ENCODE peak calls at places on chromosomes 13 and 19, in nine cellular contexts. B is IMR-90; N is cardiac muscle cell; V is uterus; J is hepatocyte; Z is brain microvascular endothelial cell; U is naive thymus-derived CD4-positive, alpha-beta T cell; P is substantia nigra; C is heart right ventricle. L is an unnamed sample.

GRCh38 chr13:27822258-27822872 is 30.1 kb downstream of the GSX1 start:
- DNase-seq in U (no peak), V (no peak), Z (no peak), N (no peak), J (no peak), C (no peak), B (no peak), P (no peak), L (no peak)

GRCh38 chr19:39916236-39916635 is 18.2 kb downstream of the FCGBP start:
- DNase-seq in U (no peak), B (no peak), V (no peak), C (no peak), J (no peak), N (no peak), P (no peak), Z (no peak), L (no peak)

GRCh38 chr13:29465741-29466293 is 129.7 kb downstream of the SLC7A1 start:
- DNase-seq in Z (peak), P (no peak), N (peak), J (peak), V (peak), C (peak), B (peak), U (no peak), L (peak)

GRCh38 chr19:8135946-8136618 is 13.3 kb downstream of the FBN3 start:
- DNase-seq in Z (no peak), C (no peak), N (no peak), J (no peak), P (no peak), U (no peak), B (no peak), V (no peak), L (no peak)

GRCh38 chr19:7850975-7851622 is 21.1 kb downstream of the EVI5L start:
- DNase-seq in J (no peak), P (no peak), C (no peak), U (no peak), B (no peak), N (no peak), V (no peak), Z (no peak), L (no peak)

GRCh38 chr19:47445937-47446402 is 25.7 kb downstream of the SLC8A2 start:
- DNase-seq in P (no peak), V (peak), N (peak), Z (no peak), C (no peak), B (no peak), J (peak), U (peak), L (no peak)

GRCh38 chr19:2270572-2271515 is 11.1 kb downstream of the PEAK3 start:
- DNase-seq in U (peak), N (peak), C (peak), P (peak), J (peak), Z (peak), B (peak), V (peak), L (peak)

GRCh38 chr13:30341815-30342570 is 34.6 kb upstream of the KATNAL1 start:
- DNase-seq in P (peak), B (peak), C (peak), N (peak), Z (peak), U (no peak), V (peak), J (peak), L (peak)

GRCh38 chr13:65036999-65037398 is 2193.1 kb downstream of the PCDH9 start:
- DNase-seq in Z (no peak), N (no peak), B (no peak), C (no peak), J (no peak), V (no peak), P (no peak), U (no peak), L (no peak)

GRCh38 chr13:25267715-25268114 is 19.6 kb downstream of the MTMR6 start:
- DNase-seq in U (no peak), J (no peak), P (no peak), V (no peak), C (no peak), N (peak), Z (no peak), B (peak), L (no peak)

GRCh38 chr19:14542721-14543328 is 13.4 kb downstream of the TECR start:
- DNase-seq in C (no peak), J (peak), P (no peak), U (no peak), Z (no peak), V (no peak), N (peak), B (no peak), L (no peak)

GRCh38 chr19:2113436-2114211 is 16.9 kb downstream of the IZUMO4 start:
- DNase-seq in U (no peak), P (no peak), B (no peak), J (no peak), V (no peak), N (no peak), C (no peak), Z (peak), L (no peak)

GRCh38 chr19:35199481-35199880 is 29.1 kb downstream of the FAM187B start:
- DNase-seq in V (no peak), U (no peak), B (no peak), P (no peak), Z (no peak), C (no peak), J (no peak), N (no peak), L (no peak)

GRCh38 chr13:46685006-46685730 is 111.8 kb downstream of the ESD start:
- DNase-seq in V (no peak), J (no peak), B (no peak), U (no peak), P (no peak), N (no peak), C (no peak), Z (no peak), L (no peak)
- H3K27ac ChIP-seq in V (peak), J (peak), B (no peak), U (no peak), P (no peak), N (peak), C (no peak), Z (no peak), L (peak)

DNA sequence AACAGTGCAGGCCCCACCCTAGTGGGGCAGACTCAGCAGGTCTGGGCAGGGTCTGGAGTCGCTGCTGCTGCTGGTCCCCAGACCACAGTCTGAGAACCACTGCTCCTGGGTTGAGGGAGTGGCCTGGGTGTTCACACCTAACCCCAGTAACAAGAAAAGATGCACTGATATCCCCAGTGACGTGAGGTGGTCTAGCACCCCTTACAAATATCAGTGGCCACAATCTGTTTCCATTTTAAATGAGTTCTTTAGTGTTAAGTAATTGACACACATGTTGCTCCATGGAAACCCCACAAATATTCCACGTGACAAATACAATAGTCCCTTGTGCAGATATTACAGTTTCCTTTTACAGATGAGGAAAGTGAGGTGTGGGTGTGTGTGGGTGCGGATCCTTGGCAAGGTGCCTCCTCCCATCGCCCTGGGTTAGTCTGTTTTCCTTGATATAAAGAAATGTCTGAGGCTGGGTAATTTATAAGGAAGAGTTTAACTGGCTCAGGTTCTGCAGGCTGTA is 96.3 kb upstream of the GPR183 start:
- DNase-seq in N (no peak), U (no peak), Z (no peak), V (no peak), J (no peak), B (no peak), C (no peak), P (no peak), L (no peak)
- H3K27ac ChIP-seq in N (no peak), U (peak), Z (no peak), V (no peak), J (no peak), B (no peak), C (no peak), P (no peak), L (no peak)

GRCh38 chr19:51786651-51787494 is 8.1 kb upstream of the FPR3 start:
- DNase-seq in J (no peak), Z (no peak), B (no peak), U (no peak), N (no peak), V (no peak), P (no peak), C (no peak), L (no peak)

GRCh38 chr19:51784109-51784785 is 10.7 kb upstream of the FPR3 start:
- DNase-seq in U (no peak), J (no peak), N (no peak), V (no peak), B (no peak), P (no peak), C (no peak), Z (no peak), L (no peak)

GRCh38 chr19:51783373-51783772 is 11.6 kb upstream of the FPR3 start:
- DNase-seq in C (no peak), P (no peak), B (no peak), Z (peak), U (no peak), J (no peak), N (peak), V (no peak), L (no peak)

GRCh38 chr19:51788029-51788428 is 6.9 kb upstream of the FPR3 start:
- DNase-seq in Z (no peak), B (no peak), J (no peak), N (no peak), U (no peak), P (no peak), C (no peak), V (no peak), L (no peak)

DNA sequence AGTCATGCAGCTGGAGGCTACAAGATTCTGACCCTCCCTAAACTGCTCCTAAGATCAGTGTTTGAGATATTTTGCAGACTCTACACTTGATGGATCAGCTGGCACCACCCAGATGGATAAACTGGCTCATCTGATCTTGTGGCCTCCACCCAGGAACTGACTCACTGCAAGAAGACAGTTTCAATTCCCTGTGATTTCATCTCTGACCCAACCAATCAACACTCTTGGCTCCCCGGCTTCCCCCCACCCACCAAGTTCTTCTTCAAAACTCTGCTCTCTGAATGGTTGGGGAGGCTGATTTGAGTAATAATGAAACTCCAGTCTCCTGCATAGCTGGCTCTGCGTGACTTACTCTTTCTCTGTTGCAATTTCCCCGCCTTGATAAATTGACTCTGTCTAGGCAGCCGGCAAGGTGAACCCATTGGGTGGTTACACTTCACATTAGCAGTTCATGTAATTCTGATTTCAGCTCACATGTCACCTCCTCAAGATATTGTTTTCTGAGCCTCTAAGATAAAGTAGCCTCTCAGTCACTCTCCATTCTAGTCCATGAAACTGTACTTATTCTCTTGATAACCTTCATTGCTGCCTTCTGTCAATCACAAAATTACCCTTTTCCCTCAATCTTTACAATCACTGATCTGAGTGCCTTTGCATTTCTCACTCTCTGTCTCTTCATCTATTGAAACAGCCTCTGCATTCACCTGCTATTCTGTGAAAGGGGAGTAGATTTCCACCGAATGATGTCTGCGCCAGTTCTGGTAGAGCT is 9.9 kb upstream of the FPR3 start:
- DNase-seq in B (no peak), V (peak), C (peak), J (no peak), N (peak), P (no peak), Z (peak), U (peak), L (peak)
- H3K27ac ChIP-seq in B (no peak), V (peak), C (no peak), J (no peak), N (no peak), P (no peak), Z (no peak), U (no peak), L (peak)

DNA sequence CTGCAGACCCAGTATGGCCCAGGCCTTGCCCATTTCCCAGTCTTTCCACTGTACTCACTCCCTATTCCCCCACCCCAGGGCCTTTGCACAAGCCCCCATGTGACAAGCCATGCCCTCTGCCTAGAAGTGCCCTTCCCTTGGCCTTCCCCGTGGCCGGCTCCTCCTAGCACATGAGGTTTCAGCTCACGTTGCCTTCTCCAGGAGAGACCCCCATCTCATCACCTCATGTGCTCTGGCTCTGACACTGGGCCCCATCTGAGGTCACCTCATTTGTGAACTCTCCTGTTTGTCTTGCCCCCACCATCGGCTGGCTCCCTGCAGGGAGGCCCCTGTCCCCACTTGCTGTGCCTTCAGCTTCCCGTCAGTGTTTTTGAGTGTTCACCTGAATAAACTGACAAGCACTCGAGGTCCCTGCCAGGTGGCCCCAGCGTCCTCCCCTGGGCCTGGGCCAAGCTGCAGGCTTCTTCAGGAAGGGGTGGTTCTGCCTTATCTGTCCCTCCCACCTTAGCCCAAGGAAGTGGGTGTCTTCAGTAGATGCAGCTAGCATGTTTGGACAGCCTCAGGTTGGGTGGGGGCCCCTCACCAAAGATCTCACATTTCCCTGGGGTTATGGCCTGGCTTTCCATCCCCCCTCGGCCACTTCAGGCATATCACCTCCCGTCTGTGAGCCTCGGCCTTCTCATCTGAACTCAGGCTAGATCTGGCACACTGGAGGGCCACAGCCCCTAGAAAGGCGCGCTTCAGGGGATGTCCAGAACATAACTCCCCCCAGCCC is 3.8 kb upstream of the SLC25A42 start:
- DNase-seq in V (no peak), N (no peak), U (no peak), P (no peak), J (no peak), Z (no peak), C (no peak), B (no peak), L (no peak)
- H3K27ac ChIP-seq in V (no peak), N (peak), U (no peak), P (no peak), J (no peak), Z (no peak), C (no peak), B (no peak), L (peak)

GRCh38 chr13:49125964-49126363 is 94.2 kb upstream of the MLNR start:
- DNase-seq in J (no peak), U (no peak), B (no peak), P (no peak), C (no peak), Z (no peak), V (no peak), N (no peak), L (no peak)

DNA sequence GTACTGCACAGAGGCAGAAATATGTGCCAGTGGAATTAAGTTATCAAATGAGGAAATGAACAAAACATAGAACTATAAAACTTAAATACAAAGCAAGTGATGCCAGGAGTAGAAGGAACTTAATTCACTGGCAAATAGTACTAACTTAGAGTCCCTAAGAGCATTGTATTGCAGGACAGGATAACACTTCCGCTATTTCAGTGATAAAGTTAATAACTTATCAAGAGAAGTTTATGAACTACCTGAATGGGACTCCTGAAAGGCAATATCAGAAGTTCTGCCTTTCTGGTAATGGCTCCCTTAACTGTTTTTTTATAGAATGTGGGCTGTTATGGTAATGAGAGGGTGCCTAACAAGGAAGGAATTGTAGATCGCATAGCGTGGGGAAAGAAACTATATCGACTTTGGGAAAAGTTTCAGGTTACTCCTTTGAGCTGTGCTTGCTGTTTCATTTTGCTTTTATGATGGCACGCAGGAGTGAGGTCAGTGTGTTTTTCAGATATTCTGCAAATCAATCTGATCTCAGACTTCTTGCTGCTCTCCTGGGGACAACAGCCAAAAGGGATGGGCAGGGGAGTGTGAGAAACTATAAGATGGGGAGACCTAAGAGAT is 95.3 kb upstream of the MLNR start:
- DNase-seq in C (no peak), J (no peak), V (no peak), P (no peak), N (no peak), U (no peak), Z (no peak), B (no peak), L (no peak)
- H3K27ac ChIP-seq in C (no peak), J (no peak), V (peak), P (no peak), N (no peak), U (no peak), Z (no peak), B (no peak), L (no peak)

GRCh38 chr13:19596960-19597361 is 35.6 kb upstream of the TPTE2 start:
- DNase-seq in N (peak), B (peak), Z (no peak), V (no peak), J (peak), P (no peak), C (no peak), U (no peak), L (no peak)
- H3K27ac ChIP-seq in N (no peak), B (no peak), Z (no peak), V (no peak), J (no peak), P (no peak), C (no peak), U (no peak), L (no peak)

DNA sequence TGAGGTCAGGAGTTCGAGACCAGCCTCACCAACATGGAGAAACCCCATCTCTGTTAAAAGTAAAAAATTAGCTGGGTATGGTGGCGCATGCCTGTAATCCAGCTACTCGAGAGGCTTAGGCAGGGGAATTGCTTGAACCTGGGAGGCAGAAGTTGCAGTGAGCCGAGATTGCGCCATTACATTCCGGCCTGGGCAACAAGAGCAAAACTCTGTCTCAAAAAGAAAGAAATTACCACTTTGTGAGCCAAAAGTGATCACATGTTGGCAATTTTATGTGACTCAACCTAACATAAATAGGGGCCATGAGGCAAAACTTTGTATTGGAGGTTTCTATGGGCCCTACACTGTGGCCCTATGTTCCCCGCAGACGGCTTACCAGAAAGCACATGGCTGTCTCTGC is 72.2 kb downstream of the MAP4K1 start:
- DNase-seq in N (peak), P (no peak), B (no peak), V (no peak), U (no peak), Z (no peak), C (no peak), J (no peak), L (no peak)
- H3K27ac ChIP-seq in N (no peak), P (no peak), B (no peak), V (no peak), U (no peak), Z (no peak), C (no peak), J (no peak), L (no peak)

DNA sequence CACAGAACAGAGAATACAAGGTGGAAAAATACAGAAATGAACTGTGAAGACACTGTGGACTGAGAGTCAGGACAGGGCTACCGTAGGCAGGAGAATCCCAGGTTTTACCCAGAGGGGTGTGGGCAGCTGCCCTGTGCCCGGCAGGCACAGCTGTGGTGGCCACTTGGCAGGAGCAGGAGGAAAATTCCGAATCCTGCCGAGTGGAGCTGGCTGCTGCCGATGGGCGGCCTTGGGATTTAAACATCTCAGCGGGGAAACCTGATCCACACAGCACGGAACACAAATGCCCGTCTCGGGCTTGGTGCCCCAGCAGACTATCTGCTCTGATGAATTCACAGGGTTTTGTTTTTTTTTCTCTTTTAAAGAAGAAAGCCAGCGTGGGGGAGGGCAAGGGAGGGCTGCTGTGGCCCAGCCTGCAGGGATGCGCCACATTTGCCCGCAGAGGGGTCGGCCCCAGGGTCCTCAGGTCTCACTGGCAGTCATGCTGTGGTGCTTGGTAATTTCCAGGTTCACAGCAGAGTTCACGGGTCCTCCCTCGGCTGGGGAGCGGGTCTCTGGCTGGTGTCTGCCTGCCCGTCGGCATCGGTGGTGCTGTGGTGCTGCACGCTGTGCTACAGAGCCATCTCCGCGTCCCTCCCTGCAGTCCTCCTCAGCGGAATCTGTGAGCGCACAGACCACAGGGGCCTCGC is 28.0 kb downstream of the MPND start:
- DNase-seq in C (no peak), B (no peak), P (no peak), J (no peak), V (no peak), U (no peak), N (no peak), Z (no peak), L (no peak)
- H3K27ac ChIP-seq in C (no peak), B (no peak), P (peak), J (peak), V (no peak), U (peak), N (no peak), Z (no peak), L (peak)